ENCODE peak calls at places on chromosomes 5 and 9, in ten cellular contexts. I, F, N, M, K, W, R, H, Y and E are unnamed samples.

GRCh38 chr9:119289740-119290139 is 79.5 kb downstream of the BRINP1 start:
- DNase-seq in I (peak; percentile 67), F (peak; percentile 71), K (no peak), N (peak; percentile 51), M (peak; percentile 63), W (no peak), Y (peak; percentile 9), H (peak; percentile 89), R (peak; percentile 65), E (no peak)

GRCh38 chr9:126799051-126799450 is 5.8 kb upstream of the ZBTB43 start:
- DNase-seq in F (no peak), I (no peak), W (no peak), N (no peak), H (no peak), Y (no peak), M (no peak), R (no peak), K (no peak), E (no peak)

GRCh38 chr9:109856785-109857184 is 76.8 kb downstream of the PALM2AKAP2 start:
- DNase-seq in H (no peak), M (peak; percentile 26), N (no peak), W (no peak), I (peak; percentile 41), F (peak; percentile 86), Y (no peak), K (peak; percentile 50), R (no peak), E (no peak)

GRCh38 chr5:58357121-58357520 is 102.8 kb downstream of the PLK2 start:
- DNase-seq in W (no peak), K (no peak), H (no peak), M (no peak), I (no peak), R (no peak), Y (no peak), N (no peak), F (no peak), E (no peak)

GRCh38 chr9:87889065-87889881 is 6.6 kb downstream of the SPATA31E1 start:
- DNase-seq in I (no peak), Y (no peak), F (no peak), K (no peak), M (no peak), N (no peak), R (no peak), W (peak; percentile 33), H (no peak), E (no peak)

GRCh38 chr5:82255844-82256243 is 22.3 kb downstream of the RPS23 start:
- DNase-seq in W (no peak), K (no peak), Y (no peak), N (no peak), F (no peak), M (no peak), H (no peak), R (no peak), I (no peak), E (peak; percentile 14)

GRCh38 chr5:16596541-16596940 is 20.3 kb downstream of the RETREG1 start:
- DNase-seq in H (no peak), K (no peak), M (no peak), Y (no peak), R (no peak), N (peak; percentile 81), F (no peak), I (no peak), W (no peak), E (no peak)

GRCh38 chr9:69149321-69149807 is 24.7 kb upstream of the TJP2 start:
- DNase-seq in Y (no peak), K (no peak), M (no peak), H (peak; percentile 57), R (peak; percentile 65), N (no peak), W (no peak), I (no peak), F (no peak), E (no peak)

GRCh38 chr9:101711330-101711941 is 27.0 kb downstream of the GRIN3A start:
- DNase-seq in Y (peak; percentile 23), H (peak; percentile 27), R (peak; percentile 8), M (no peak), W (no peak), K (no peak), I (no peak), F (no peak), N (no peak), E (no peak)

GRCh38 chr9:127224883-127225739 is 39.5 kb upstream of the GARNL3 start:
- DNase-seq in N (peak; percentile 70), K (peak; percentile 97), I (peak; percentile 98), Y (peak; percentile 95), H (peak; percentile 99), R (peak; percentile 73), M (peak; percentile 98), W (peak; percentile 99), F (peak; percentile 96), E (peak; percentile 88)

GRCh38 chr9:5719546-5719945 is 90.6 kb downstream of the RIC1 start:
- DNase-seq in N (no peak), F (no peak), Y (no peak), H (no peak), I (no peak), M (no peak), W (no peak), K (no peak), R (peak; percentile 52), E (no peak)

GRCh38 chr5:132546108-132546507 is 2.8 kb upstream of the IL5 start:
- DNase-seq in M (no peak), H (no peak), N (no peak), F (no peak), Y (no peak), W (no peak), K (no peak), R (no peak), I (no peak), E (peak; percentile 22)

GRCh38 chr9:131273791-131274673 is 2.3 kb downstream of the FAM78A start:
- DNase-seq in K (no peak), I (no peak), N (no peak), Y (no peak), R (no peak), M (no peak), H (no peak), F (no peak), W (peak; percentile 47), E (no peak)

GRCh38 chr5:88263349-88263748 is 5.3 kb downstream of the TMEM161B start:
- DNase-seq in M (no peak), F (no peak), Y (no peak), N (no peak), R (no peak), H (no peak), I (no peak), K (no peak), W (no peak), E (no peak)
- H3K4me3 ChIP-seq in M (no peak overlapping the region), F (no peak overlapping the region), Y (no peak overlapping the region), N (no peak overlapping the region), R (no peak overlapping the region), H (no peak overlapping the region), I (no peak overlapping the region), K (no peak overlapping the region), W (no peak overlapping the region), E (no peak overlapping the region)

DNA sequence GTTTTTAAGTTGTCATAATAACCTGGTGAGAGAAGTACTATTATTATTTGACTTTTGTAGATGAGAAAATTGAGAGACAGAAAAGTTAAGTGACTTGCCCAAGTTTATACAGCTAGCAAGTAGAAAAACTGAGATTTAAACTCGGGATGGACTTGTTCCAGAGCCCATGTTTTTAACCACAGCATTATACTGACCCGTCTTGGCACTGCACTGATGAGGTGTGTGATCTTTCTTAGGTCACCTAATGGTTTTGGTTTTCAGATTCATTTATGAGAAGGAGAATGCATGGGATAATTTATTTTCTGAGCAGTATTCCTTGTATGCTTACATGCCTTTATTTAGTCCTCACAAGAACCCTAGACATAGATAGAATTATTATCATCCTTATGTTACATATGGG is 201.8 kb upstream of the CDKN2B start:
- DNase-seq in H (no peak), Y (no peak), N (no peak), K (no peak), W (no peak), F (no peak), M (no peak), I (no peak), R (no peak), E (no peak)
- H3K4me3 ChIP-seq in H (no peak overlapping the region), Y (no peak overlapping the region), N (no peak overlapping the region), K (no peak overlapping the region), W (no peak overlapping the region), F (no peak overlapping the region), M (no peak overlapping the region), I (no peak overlapping the region), R (no peak overlapping the region), E (no peak overlapping the region)

GRCh38 chr5:11869203-11869602 is 35.0 kb downstream of the CTNND2 start:
- DNase-seq in F (no peak), H (no peak), K (no peak), M (no peak), Y (no peak), W (no peak), N (no peak), I (no peak), R (no peak), E (no peak)

GRCh38 chr5:11878846-11879245 is 25.4 kb downstream of the CTNND2 start:
- DNase-seq in Y (no peak), N (no peak), M (no peak), W (no peak), I (no peak), K (no peak), R (no peak), F (no peak), H (no peak), E (no peak)

DNA sequence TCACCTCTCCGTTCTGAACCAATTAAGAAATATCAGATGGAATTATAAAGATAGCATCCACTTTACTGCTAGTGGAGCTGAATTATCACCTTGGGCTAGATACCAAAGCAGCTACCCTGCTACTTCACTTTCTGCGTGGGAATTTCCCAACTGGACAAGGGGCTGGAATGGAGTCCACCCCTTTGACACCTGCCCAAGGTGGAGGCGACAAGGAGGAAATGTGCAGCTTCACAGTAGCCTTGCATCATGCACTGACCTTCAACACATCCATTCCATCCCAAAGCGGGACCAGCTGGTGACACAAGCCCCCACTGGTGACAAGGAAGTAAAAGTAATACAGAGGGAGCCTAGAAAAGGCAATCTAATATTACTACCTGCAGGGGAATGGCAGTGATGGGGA is 30.7 kb downstream of the CTNND2 start:
- DNase-seq in I (no peak), F (no peak), R (no peak), H (no peak), Y (no peak), M (no peak), W (no peak), K (no peak), N (no peak), E (no peak)
- H3K4me3 ChIP-seq in I (no peak overlapping the region), F (no peak overlapping the region), R (no peak overlapping the region), H (no peak overlapping the region), Y (no peak overlapping the region), M (no peak overlapping the region), W (no peak overlapping the region), K (no peak overlapping the region), N (no peak overlapping the region), E (no peak overlapping the region)

DNA sequence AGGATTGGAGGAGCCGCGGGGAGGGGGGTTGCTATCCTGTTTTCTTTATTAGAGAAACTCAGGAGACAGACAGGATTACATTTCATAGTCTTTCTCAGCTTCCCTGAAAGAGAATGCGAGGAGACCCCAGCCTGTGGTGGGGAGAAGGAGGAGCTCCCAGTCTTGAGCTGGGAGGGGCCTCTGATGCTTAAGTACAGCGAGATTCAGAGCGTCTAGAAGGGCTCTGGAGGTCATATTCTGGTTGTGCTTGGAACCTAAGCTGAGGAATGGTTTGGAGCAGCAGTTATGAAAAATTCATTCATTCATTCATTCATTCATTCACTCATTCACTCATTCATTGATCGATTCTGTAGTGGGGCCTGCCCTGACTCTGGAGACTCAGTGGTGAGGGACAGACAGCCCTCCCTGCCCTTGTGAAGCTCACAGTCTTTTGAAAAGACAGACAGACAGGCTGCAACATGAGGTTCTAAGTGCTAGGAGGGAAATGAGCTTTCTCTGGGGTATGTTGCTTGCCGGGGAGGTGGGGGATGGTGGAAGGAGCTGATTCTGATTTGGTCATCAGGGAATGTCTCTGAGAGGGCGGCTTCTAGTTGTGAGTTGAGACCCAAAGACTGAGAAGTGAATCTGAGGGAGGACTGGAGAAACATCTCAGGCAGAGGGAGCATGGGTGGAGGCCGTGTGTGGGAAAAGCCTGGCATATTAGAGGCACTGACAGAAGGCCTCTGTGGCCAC is 2.5 kb upstream of the SPRY4 start:
- DNase-seq in I (no peak), M (no peak), W (no peak), K (no peak), F (peak; percentile 69), Y (no peak), R (peak; percentile 91), N (no peak), H (no peak), E (no peak)
- H3K4me3 ChIP-seq in I (no peak overlapping the region), M (no peak overlapping the region), W (no peak overlapping the region), K (no peak overlapping the region), F (no peak overlapping the region), Y (no peak overlapping the region), R (no peak overlapping the region), N (no peak overlapping the region), H (no peak overlapping the region), E (no peak overlapping the region)